ENCODE peak calls at places on chromosomes 11 and 22, in four cellular contexts. W, Q, S and R are unnamed samples.

GRCh38 chr11:68583047-68583446 is 101.3 kb upstream of the GAL start:
- DNase-seq in W (no peak), Q (no peak), S (no peak), R (no peak)

GRCh38 chr22:33652596-33652995 is 267.7 kb downstream of the LARGE1 start:
- DNase-seq in W (no peak), Q (no peak), S (no peak), R (no peak)

GRCh38 chr11:65606876-65607613 is 7.0 kb downstream of the MAP3K11 start:
- DNase-seq in W (peak; percentile 99), Q (peak; percentile 94), S (peak; percentile 95), R (peak; percentile 98)

GRCh38 chr22:39530692-39531331 is 1.7 kb downstream of the RPS19BP1 start:
- DNase-seq in W (no peak), Q (no peak), S (no peak), R (peak; percentile 48)

GRCh38 chr11:70087446-70088167 is 9.5 kb downstream of the ANO1 start:
- DNase-seq in W (no peak), Q (no peak), S (no peak), R (no peak)

GRCh38 chr11:118691926-118692830 is 12.7 kb upstream of the TREH start:
- DNase-seq in W (no peak), Q (no peak), S (no peak), R (no peak)

GRCh38 chr11:94129505-94130335 is 1.1 kb downstream of the PANX1 start:
- DNase-seq in W (no peak), Q (peak; percentile 46), S (peak; percentile 18), R (no peak)

GRCh38 chr11:115132829-115133228 is 371.4 kb downstream of the CADM1 start:
- DNase-seq in W (no peak), Q (no peak), S (no peak), R (no peak)

GRCh38 chr11:47611240-47611863 is 17.1 kb upstream of the C1QTNF4 start:
- DNase-seq in W (no peak), Q (peak; percentile 65), S (no peak), R (no peak)

GRCh38 chr11:121931121-121931520 is 184.9 kb downstream of the BLID start:
- DNase-seq in W (no peak), Q (no peak), S (no peak), R (no peak)

GRCh38 chr11:34564807-34565241 is 51.2 kb upstream of the ELF5 start:
- DNase-seq in W (no peak), Q (peak; percentile 71), S (no peak), R (no peak)

GRCh38 chr11:9231848-9232177 is 33.3 kb downstream of the DENND5A start:
- DNase-seq in W (no peak), Q (peak; percentile 88), S (no peak), R (no peak)

GRCh38 chr11:90468923-90469322 is 246.1 kb upstream of the CHORDC1 start:
- DNase-seq in W (no peak), Q (no peak), S (no peak), R (no peak)